ENCODE peak calls at places on chromosomes 12 and 14, in ten cellular contexts. F is BJ; D is lower leg skin; E is CD4-positive, CD25-positive, alpha-beta regulatory T cell; A is fibroblast of pulmonary artery; Y is CD4-positive, alpha-beta memory T cell; L is left ventricle myocardium inferior; U is heart left ventricle; T is CD8-positive, alpha-beta memory T cell; I is IMR-90. K is an unnamed sample.

GRCh38 chr12:121295746-121296617 is 527 bp downstream of the CAMKK2 start:
- DNase-seq in F (no peak), D (peak; percentile 91), E (no peak), A (no peak), Y (peak; percentile 8), L (peak; percentile 41), U (peak; percentile 47), T (peak; percentile 20), I (no peak), K (peak; percentile 16)

GRCh38 chr12:114611145-114612018 is 72.6 kb downstream of the TBX3 start:
- DNase-seq in F (no peak), D (peak; percentile 50), E (no peak), A (no peak), Y (no peak), L (no peak), U (no peak), T (no peak), I (no peak), K (no peak)

GRCh38 chr12:57242691-57243454 is 8.1 kb downstream of the STAC3 start:
- DNase-seq in F (no peak), D (no peak), E (peak; percentile 57), A (peak; percentile 52), Y (peak; percentile 57), L (no peak), U (peak; percentile 55), T (peak; percentile 44), I (peak; percentile 35), K (peak; percentile 89)

GRCh38 chr12:71430756-71431155 is 8.8 kb upstream of the LGR5 start:
- DNase-seq in F (no peak), D (no peak), E (no peak), A (no peak), Y (no peak), L (no peak), U (no peak), T (no peak), I (no peak), K (no peak)

GRCh38 chr12:106581543-106582263 is 1.1 kb upstream of the RFX4 start:
- DNase-seq in F (no peak), D (no peak), E (no peak), A (peak; percentile 25), Y (no peak), L (no peak), U (no peak), T (no peak), I (no peak), K (no peak)

GRCh38 chr12:115852054-115852453 is 425.4 kb downstream of the MED13L start:
- DNase-seq in F (no peak), D (no peak), E (no peak), A (no peak), Y (no peak), L (no peak), U (no peak), T (no peak), I (no peak), K (no peak)

GRCh38 chr12:27500546-27500945 is 23.5 kb upstream of the PPFIBP1 start:
- DNase-seq in F (no peak), D (no peak), E (no peak), A (no peak), Y (no peak), L (no peak), U (no peak), T (no peak), I (no peak), K (peak; percentile 19)

GRCh38 chr12:32522322-32523221 is 123.2 kb downstream of the FGD4 start:
- DNase-seq in F (no peak), D (no peak), E (no peak), A (no peak), Y (no peak), L (no peak), U (no peak), T (no peak), I (no peak), K (no peak)

GRCh38 chr12:95583933-95584332 is 32.7 kb upstream of the USP44 start:
- DNase-seq in F (no peak), D (no peak), E (no peak), A (no peak), Y (no peak), L (no peak), U (no peak), T (no peak), I (no peak), K (no peak)

GRCh38 chr12:122230798-122231197 is 4.9 kb upstream of the DIABLO start:
- DNase-seq in F (no peak), D (no peak), E (no peak), A (no peak), Y (no peak), L (no peak), U (no peak), T (no peak), I (no peak), K (no peak)

GRCh38 chr14:22882529-22883190 is 362 bp upstream of the REM2 start:
- DNase-seq in F (no peak), D (no peak), E (no peak), A (peak; percentile 44), Y (peak; percentile 37), L (no peak), U (no peak), T (no peak), I (peak; percentile 46), K (peak; percentile 48)

GRCh38 chr14:79629372-79629771 is 581.9 kb downstream of the DIO2 start:
- DNase-seq in F (no peak), D (no peak), E (no peak), A (no peak), Y (no peak), L (no peak), U (no peak), T (no peak), I (no peak), K (no peak)

GRCh38 chr12:57739387-57739786 is 845 bp upstream of the AGAP2 start:
- DNase-seq in F (no peak), D (no peak), E (no peak), A (no peak), Y (no peak), L (no peak), U (no peak), T (no peak), I (no peak), K (no peak)

GRCh38 chr12:132329739-132330548 is 555 bp upstream of the GALNT9 start:
- DNase-seq in F (no peak), D (no peak), E (no peak), A (no peak), Y (no peak), L (no peak), U (no peak), T (no peak), I (no peak), K (no peak)

GRCh38 chr12:132327351-132328171 is 1.8 kb downstream of the GALNT9 start:
- DNase-seq in F (peak; percentile 47), D (no peak), E (no peak), A (peak; percentile 96), Y (no peak), L (no peak), U (peak; percentile 56), T (no peak), I (peak; percentile 82), K (peak; percentile 88)

GRCh38 chr12:132328282-132329029 is 933 bp downstream of the GALNT9 start:
- DNase-seq in F (no peak), D (no peak), E (no peak), A (no peak), Y (no peak), L (no peak), U (no peak), T (no peak), I (no peak), K (no peak)

GRCh38 chr12:132330549-132330881 is 1.1 kb upstream of the GALNT9 start:
- DNase-seq in F (no peak), D (no peak), E (no peak), A (no peak), Y (no peak), L (no peak), U (no peak), T (no peak), I (no peak), K (no peak)

DNA sequence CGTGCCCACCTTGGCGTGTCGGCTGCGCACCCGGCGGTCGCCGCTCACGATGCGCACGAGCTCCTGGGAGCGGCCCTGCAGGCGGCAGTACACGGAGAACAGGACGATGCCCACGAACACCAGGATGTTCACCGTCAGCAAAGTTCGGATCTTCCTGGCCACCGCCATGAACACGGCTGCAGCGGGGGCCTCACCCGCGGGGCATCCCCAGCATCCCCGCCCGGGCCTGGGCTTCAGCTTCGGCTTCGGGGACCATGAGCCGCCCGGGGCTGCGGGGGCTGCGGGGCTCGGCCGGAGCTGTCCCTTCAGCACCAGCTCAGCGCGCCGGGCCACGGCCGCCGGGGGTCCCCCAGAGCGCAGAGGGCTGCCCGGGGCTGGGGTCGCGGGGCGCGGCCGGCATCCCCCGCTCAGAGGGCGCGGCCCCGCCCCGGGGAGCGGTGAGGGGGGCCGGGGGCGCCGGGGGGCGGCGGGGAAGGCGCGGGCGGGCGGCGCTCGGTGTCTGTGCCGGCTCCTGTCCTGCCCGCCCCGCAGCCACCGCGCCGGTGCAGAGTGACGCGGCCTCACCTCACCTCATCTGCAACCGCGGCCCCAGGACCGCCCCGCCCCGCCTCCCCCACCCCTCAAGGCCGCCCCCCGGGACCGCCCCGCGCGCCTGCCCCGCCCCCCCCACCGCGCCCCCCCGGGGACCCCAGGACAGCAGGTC is at the start of gene GALNT9:
- DNase-seq in F (no peak), D (no peak), E (no peak), A (peak; percentile 26), Y (no peak), L (no peak), U (no peak), T (no peak), I (no peak), K (peak; percentile 28)
- H3K4me3 ChIP-seq in F (no peak within 1 kb of the TSS), D (no peak within 1 kb of the TSS), E (no peak within 1 kb of the TSS), A (peak within 1 kb of the TSS; percentile 42), Y (no peak within 1 kb of the TSS), L (no peak within 1 kb of the TSS), U (no peak within 1 kb of the TSS), T (no peak within 1 kb of the TSS), I (no peak within 1 kb of the TSS), K (peak within 1 kb of the TSS; percentile 34)

GRCh38 chr14:64709126-64709525 is 4.9 kb downstream of the PLEKHG3 start:
- DNase-seq in F (no peak), D (peak; percentile 74), E (no peak), A (no peak), Y (no peak), L (no peak), U (peak; percentile 8), T (no peak), I (no peak), K (no peak)
- H3K4me3 ChIP-seq in F (no peak overlapping the region), D (no peak overlapping the region), E (peak overlapping the region; percentile 51), A (no peak overlapping the region), Y (peak overlapping the region; percentile 46), L (peak overlapping the region; percentile 81), U (peak overlapping the region; percentile 18), T (peak overlapping the region; percentile 43), I (no peak overlapping the region), K (no peak overlapping the region)

DNA sequence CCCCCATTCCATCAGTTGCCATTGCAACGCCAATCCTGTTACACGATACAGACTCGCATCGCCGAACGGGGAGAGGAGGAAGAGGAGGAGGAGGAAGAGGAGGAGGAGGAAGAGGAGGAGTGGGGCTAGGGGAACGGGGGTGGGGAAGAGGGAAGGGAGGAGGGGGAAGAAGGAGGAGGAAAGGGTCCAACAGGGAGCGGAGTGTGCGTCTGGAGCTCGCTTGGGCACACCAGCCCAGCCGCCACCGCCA is 241 bp downstream of the MDGA2 start:
- DNase-seq in F (no peak), D (no peak), E (no peak), A (no peak), Y (no peak), L (no peak), U (no peak), T (no peak), I (no peak), K (no peak)
- H3K4me3 ChIP-seq in F (no peak overlapping the region), D (peak overlapping the region; percentile 24), E (no peak overlapping the region), A (no peak overlapping the region), Y (no peak overlapping the region), L (peak overlapping the region; percentile 48), U (peak overlapping the region; percentile 15), T (no peak overlapping the region), I (no peak overlapping the region), K (peak overlapping the region; percentile 17)

GRCh38 chr12:8912910-8913309 is 1.4 kb upstream of the PHC1 start:
- DNase-seq in F (no peak), D (no peak), E (peak; percentile 32), A (no peak), Y (peak; percentile 29), L (no peak), U (no peak), T (no peak), I (no peak), K (no peak)
- H3K4me3 ChIP-seq in F (no peak overlapping the region), D (no peak overlapping the region), E (no peak overlapping the region), A (no peak overlapping the region), Y (no peak overlapping the region), L (peak overlapping the region; percentile 80), U (no peak overlapping the region), T (no peak overlapping the region), I (no peak overlapping the region), K (no peak overlapping the region)